ENCODE peak calls at places on chromosome 21, in ten cellular contexts. One of them, this sample, is unnamed.

GRCh38 chr21:39388038-39388810 is 39.3 kb upstream of the HMGN1 start:
- DNase-seq in caudate nucleus: peak
- DNase-seq in stimulated activated effector memory CD8-positive, alpha-beta T cell treated with anti-CD3 and anti-CD28 coated beads, Interleukin-12 subunit alpha, Interleukin-12 subunit beta, amount 100 ng/mL, for 72 hours: peak
- DNase-seq in AG08396: peak
- DNase-seq in GF-D8: peak
- DNase-seq in NCI-H1092: peak
- DNase-seq in stimulated activated CD4-positive, alpha-beta T cell treated with anti-CD3 and anti-CD28 coated beads, Interleukin-1b, Interleukin-23, amount 100 ng/mL, for 24 hours: peak
- DNase-seq in M059J: peak
- DNase-seq in NCI-H1436: peak
- DNase-seq in Peyer's patch: peak
- DNase-seq in this sample: peak

GRCh38 chr21:45543371-45543709 is 1.1 kb upstream of the SLC19A1 start:
- DNase-seq in caudate nucleus: no peak
- DNase-seq in stimulated activated effector memory CD8-positive, alpha-beta T cell treated with anti-CD3 and anti-CD28 coated beads, Interleukin-12 subunit alpha, Interleukin-12 subunit beta, amount 100 ng/mL, for 72 hours: peak
- DNase-seq in AG08396: no peak
- DNase-seq in GF-D8: no peak
- DNase-seq in NCI-H1092: no peak
- DNase-seq in stimulated activated CD4-positive, alpha-beta T cell treated with anti-CD3 and anti-CD28 coated beads, Interleukin-1b, Interleukin-23, amount 100 ng/mL, for 24 hours: no peak
- DNase-seq in M059J: no peak
- DNase-seq in NCI-H1436: no peak
- DNase-seq in Peyer's patch: no peak
- DNase-seq in this sample: no peak

GRCh38 chr21:46397211-46397905 is 61.3 kb upstream of the DIP2A start:
- DNase-seq in caudate nucleus: no peak
- DNase-seq in stimulated activated effector memory CD8-positive, alpha-beta T cell treated with anti-CD3 and anti-CD28 coated beads, Interleukin-12 subunit alpha, Interleukin-12 subunit beta, amount 100 ng/mL, for 72 hours: no peak
- DNase-seq in AG08396: no peak
- DNase-seq in GF-D8: no peak
- DNase-seq in NCI-H1092: no peak
- DNase-seq in stimulated activated CD4-positive, alpha-beta T cell treated with anti-CD3 and anti-CD28 coated beads, Interleukin-1b, Interleukin-23, amount 100 ng/mL, for 24 hours: no peak
- DNase-seq in M059J: no peak
- DNase-seq in NCI-H1436: no peak
- DNase-seq in Peyer's patch: no peak
- DNase-seq in this sample: no peak

GRCh38 chr21:38350681-38351080 is 93.9 kb downstream of the KCNJ15 start:
- DNase-seq in caudate nucleus: no peak
- DNase-seq in stimulated activated effector memory CD8-positive, alpha-beta T cell treated with anti-CD3 and anti-CD28 coated beads, Interleukin-12 subunit alpha, Interleukin-12 subunit beta, amount 100 ng/mL, for 72 hours: no peak
- DNase-seq in AG08396: no peak
- DNase-seq in GF-D8: no peak
- DNase-seq in NCI-H1092: no peak
- DNase-seq in stimulated activated CD4-positive, alpha-beta T cell treated with anti-CD3 and anti-CD28 coated beads, Interleukin-1b, Interleukin-23, amount 100 ng/mL, for 24 hours: no peak
- DNase-seq in M059J: peak
- DNase-seq in NCI-H1436: no peak
- DNase-seq in Peyer's patch: no peak
- DNase-seq in this sample: no peak

GRCh38 chr21:33543505-33544129 is 779 bp downstream of the SON start:
- DNase-seq in caudate nucleus: no peak
- DNase-seq in stimulated activated effector memory CD8-positive, alpha-beta T cell treated with anti-CD3 and anti-CD28 coated beads, Interleukin-12 subunit alpha, Interleukin-12 subunit beta, amount 100 ng/mL, for 72 hours: peak
- DNase-seq in AG08396: no peak
- DNase-seq in GF-D8: no peak
- DNase-seq in NCI-H1092: peak
- DNase-seq in stimulated activated CD4-positive, alpha-beta T cell treated with anti-CD3 and anti-CD28 coated beads, Interleukin-1b, Interleukin-23, amount 100 ng/mL, for 24 hours: peak
- DNase-seq in M059J: peak
- DNase-seq in NCI-H1436: peak
- DNase-seq in Peyer's patch: peak
- DNase-seq in this sample: no peak

GRCh38 chr21:33969600-33969999 is 54.0 kb upstream of the ATP5PO start:
- DNase-seq in caudate nucleus: no peak
- DNase-seq in stimulated activated effector memory CD8-positive, alpha-beta T cell treated with anti-CD3 and anti-CD28 coated beads, Interleukin-12 subunit alpha, Interleukin-12 subunit beta, amount 100 ng/mL, for 72 hours: no peak
- DNase-seq in AG08396: no peak
- DNase-seq in GF-D8: no peak
- DNase-seq in NCI-H1092: no peak
- DNase-seq in stimulated activated CD4-positive, alpha-beta T cell treated with anti-CD3 and anti-CD28 coated beads, Interleukin-1b, Interleukin-23, amount 100 ng/mL, for 24 hours: no peak
- DNase-seq in M059J: no peak
- DNase-seq in NCI-H1436: no peak
- DNase-seq in Peyer's patch: no peak
- DNase-seq in this sample: no peak

GRCh38 chr21:42781150-42781980 is 98.0 kb downstream of the WDR4 start:
- DNase-seq in caudate nucleus: no peak
- DNase-seq in stimulated activated effector memory CD8-positive, alpha-beta T cell treated with anti-CD3 and anti-CD28 coated beads, Interleukin-12 subunit alpha, Interleukin-12 subunit beta, amount 100 ng/mL, for 72 hours: no peak
- DNase-seq in AG08396: no peak
- DNase-seq in GF-D8: no peak
- DNase-seq in NCI-H1092: no peak
- DNase-seq in stimulated activated CD4-positive, alpha-beta T cell treated with anti-CD3 and anti-CD28 coated beads, Interleukin-1b, Interleukin-23, amount 100 ng/mL, for 24 hours: no peak
- DNase-seq in M059J: peak
- DNase-seq in NCI-H1436: peak
- DNase-seq in Peyer's patch: no peak
- DNase-seq in this sample: peak

GRCh38 chr21:17911628-17912027 is 92.5 kb upstream of the C21orf91 start:
- DNase-seq in caudate nucleus: no peak
- DNase-seq in stimulated activated effector memory CD8-positive, alpha-beta T cell treated with anti-CD3 and anti-CD28 coated beads, Interleukin-12 subunit alpha, Interleukin-12 subunit beta, amount 100 ng/mL, for 72 hours: no peak
- DNase-seq in AG08396: peak
- DNase-seq in GF-D8: no peak
- DNase-seq in NCI-H1092: no peak
- DNase-seq in stimulated activated CD4-positive, alpha-beta T cell treated with anti-CD3 and anti-CD28 coated beads, Interleukin-1b, Interleukin-23, amount 100 ng/mL, for 24 hours: no peak
- DNase-seq in M059J: peak
- DNase-seq in NCI-H1436: no peak
- DNase-seq in Peyer's patch: no peak
- DNase-seq in this sample: no peak

GRCh38 chr21:42777757-42778344 is 101.5 kb downstream of the WDR4 start:
- DNase-seq in caudate nucleus: no peak
- DNase-seq in stimulated activated effector memory CD8-positive, alpha-beta T cell treated with anti-CD3 and anti-CD28 coated beads, Interleukin-12 subunit alpha, Interleukin-12 subunit beta, amount 100 ng/mL, for 72 hours: no peak
- DNase-seq in AG08396: no peak
- DNase-seq in GF-D8: no peak
- DNase-seq in NCI-H1092: no peak
- DNase-seq in stimulated activated CD4-positive, alpha-beta T cell treated with anti-CD3 and anti-CD28 coated beads, Interleukin-1b, Interleukin-23, amount 100 ng/mL, for 24 hours: no peak
- DNase-seq in M059J: no peak
- DNase-seq in NCI-H1436: no peak
- DNase-seq in Peyer's patch: peak
- DNase-seq in this sample: no peak

GRCh38 chr21:31665397-31665796 is 5.9 kb downstream of the SOD1 start:
- DNase-seq in caudate nucleus: no peak
- DNase-seq in stimulated activated effector memory CD8-positive, alpha-beta T cell treated with anti-CD3 and anti-CD28 coated beads, Interleukin-12 subunit alpha, Interleukin-12 subunit beta, amount 100 ng/mL, for 72 hours: no peak
- DNase-seq in AG08396: no peak
- DNase-seq in GF-D8: peak
- DNase-seq in NCI-H1092: no peak
- DNase-seq in stimulated activated CD4-positive, alpha-beta T cell treated with anti-CD3 and anti-CD28 coated beads, Interleukin-1b, Interleukin-23, amount 100 ng/mL, for 24 hours: no peak
- DNase-seq in M059J: no peak
- DNase-seq in NCI-H1436: no peak
- DNase-seq in Peyer's patch: no peak
- DNase-seq in this sample: no peak

GRCh38 chr21:19400223-19400770 is 996.7 kb upstream of the TMPRSS15 start:
- DNase-seq in caudate nucleus: no peak
- DNase-seq in stimulated activated effector memory CD8-positive, alpha-beta T cell treated with anti-CD3 and anti-CD28 coated beads, Interleukin-12 subunit alpha, Interleukin-12 subunit beta, amount 100 ng/mL, for 72 hours: no peak
- DNase-seq in AG08396: no peak
- DNase-seq in GF-D8: no peak
- DNase-seq in NCI-H1092: no peak
- DNase-seq in stimulated activated CD4-positive, alpha-beta T cell treated with anti-CD3 and anti-CD28 coated beads, Interleukin-1b, Interleukin-23, amount 100 ng/mL, for 24 hours: no peak
- DNase-seq in M059J: no peak
- DNase-seq in NCI-H1436: no peak
- DNase-seq in Peyer's patch: no peak
- DNase-seq in this sample: no peak

GRCh38 chr21:31198575-31198974 is 145.5 kb downstream of the TIAM1 start:
- DNase-seq in caudate nucleus: no peak
- DNase-seq in stimulated activated effector memory CD8-positive, alpha-beta T cell treated with anti-CD3 and anti-CD28 coated beads, Interleukin-12 subunit alpha, Interleukin-12 subunit beta, amount 100 ng/mL, for 72 hours: no peak
- DNase-seq in AG08396: peak
- DNase-seq in GF-D8: no peak
- DNase-seq in NCI-H1092: peak
- DNase-seq in stimulated activated CD4-positive, alpha-beta T cell treated with anti-CD3 and anti-CD28 coated beads, Interleukin-1b, Interleukin-23, amount 100 ng/mL, for 24 hours: no peak
- DNase-seq in M059J: peak
- DNase-seq in NCI-H1436: peak
- DNase-seq in Peyer's patch: no peak
- DNase-seq in this sample: no peak

GRCh38 chr21:19607983-19608668 is 1204.5 kb upstream of the TMPRSS15 start:
- DNase-seq in caudate nucleus: no peak
- DNase-seq in stimulated activated effector memory CD8-positive, alpha-beta T cell treated with anti-CD3 and anti-CD28 coated beads, Interleukin-12 subunit alpha, Interleukin-12 subunit beta, amount 100 ng/mL, for 72 hours: no peak
- DNase-seq in AG08396: no peak
- DNase-seq in GF-D8: peak
- DNase-seq in NCI-H1092: peak
- DNase-seq in stimulated activated CD4-positive, alpha-beta T cell treated with anti-CD3 and anti-CD28 coated beads, Interleukin-1b, Interleukin-23, amount 100 ng/mL, for 24 hours: no peak
- DNase-seq in M059J: no peak
- DNase-seq in NCI-H1436: no peak
- DNase-seq in Peyer's patch: no peak
- DNase-seq in this sample: no peak

GRCh38 chr21:41786521-41786987 is 19.7 kb upstream of the RIPK4 start:
- DNase-seq in caudate nucleus: no peak
- DNase-seq in stimulated activated effector memory CD8-positive, alpha-beta T cell treated with anti-CD3 and anti-CD28 coated beads, Interleukin-12 subunit alpha, Interleukin-12 subunit beta, amount 100 ng/mL, for 72 hours: no peak
- DNase-seq in AG08396: no peak
- DNase-seq in GF-D8: no peak
- DNase-seq in NCI-H1092: no peak
- DNase-seq in stimulated activated CD4-positive, alpha-beta T cell treated with anti-CD3 and anti-CD28 coated beads, Interleukin-1b, Interleukin-23, amount 100 ng/mL, for 24 hours: no peak
- DNase-seq in M059J: peak
- DNase-seq in NCI-H1436: no peak
- DNase-seq in Peyer's patch: no peak
- DNase-seq in this sample: no peak

GRCh38 chr21:46667191-46667734 is 31.8 kb downstream of the PRMT2 start:
- DNase-seq in caudate nucleus: no peak
- DNase-seq in stimulated activated effector memory CD8-positive, alpha-beta T cell treated with anti-CD3 and anti-CD28 coated beads, Interleukin-12 subunit alpha, Interleukin-12 subunit beta, amount 100 ng/mL, for 72 hours: no peak
- DNase-seq in AG08396: peak
- DNase-seq in GF-D8: no peak
- DNase-seq in NCI-H1092: no peak
- DNase-seq in stimulated activated CD4-positive, alpha-beta T cell treated with anti-CD3 and anti-CD28 coated beads, Interleukin-1b, Interleukin-23, amount 100 ng/mL, for 24 hours: peak
- DNase-seq in M059J: no peak
- DNase-seq in NCI-H1436: peak
- DNase-seq in Peyer's patch: no peak
- DNase-seq in this sample: peak

GRCh38 chr21:36858320-36858957 is 108.0 kb downstream of the HLCS start:
- DNase-seq in caudate nucleus: no peak
- DNase-seq in stimulated activated effector memory CD8-positive, alpha-beta T cell treated with anti-CD3 and anti-CD28 coated beads, Interleukin-12 subunit alpha, Interleukin-12 subunit beta, amount 100 ng/mL, for 72 hours: no peak
- DNase-seq in AG08396: no peak
- DNase-seq in GF-D8: no peak
- DNase-seq in NCI-H1092: no peak
- DNase-seq in stimulated activated CD4-positive, alpha-beta T cell treated with anti-CD3 and anti-CD28 coated beads, Interleukin-1b, Interleukin-23, amount 100 ng/mL, for 24 hours: no peak
- DNase-seq in M059J: no peak
- DNase-seq in NCI-H1436: no peak
- DNase-seq in Peyer's patch: no peak
- DNase-seq in this sample: no peak

GRCh38 chr21:45209685-45210284 is 77.9 kb downstream of the POFUT2 start:
- DNase-seq in caudate nucleus: no peak
- DNase-seq in stimulated activated effector memory CD8-positive, alpha-beta T cell treated with anti-CD3 and anti-CD28 coated beads, Interleukin-12 subunit alpha, Interleukin-12 subunit beta, amount 100 ng/mL, for 72 hours: no peak
- DNase-seq in AG08396: no peak
- DNase-seq in GF-D8: no peak
- DNase-seq in NCI-H1092: no peak
- DNase-seq in stimulated activated CD4-positive, alpha-beta T cell treated with anti-CD3 and anti-CD28 coated beads, Interleukin-1b, Interleukin-23, amount 100 ng/mL, for 24 hours: no peak
- DNase-seq in M059J: no peak
- DNase-seq in NCI-H1436: no peak
- DNase-seq in Peyer's patch: no peak
- DNase-seq in this sample: no peak

GRCh38 chr21:43357708-43358430 is 69.1 kb downstream of the SIK1 start:
- DNase-seq in caudate nucleus: no peak
- DNase-seq in stimulated activated effector memory CD8-positive, alpha-beta T cell treated with anti-CD3 and anti-CD28 coated beads, Interleukin-12 subunit alpha, Interleukin-12 subunit beta, amount 100 ng/mL, for 72 hours: no peak
- DNase-seq in AG08396: no peak
- DNase-seq in GF-D8: no peak
- DNase-seq in NCI-H1092: no peak
- DNase-seq in stimulated activated CD4-positive, alpha-beta T cell treated with anti-CD3 and anti-CD28 coated beads, Interleukin-1b, Interleukin-23, amount 100 ng/mL, for 24 hours: no peak
- DNase-seq in M059J: no peak
- DNase-seq in NCI-H1436: no peak
- DNase-seq in Peyer's patch: no peak
- DNase-seq in this sample: no peak

GRCh38 chr21:43766734-43767497 is 9.2 kb downstream of the CSTB start:
- DNase-seq in caudate nucleus: no peak
- DNase-seq in stimulated activated effector memory CD8-positive, alpha-beta T cell treated with anti-CD3 and anti-CD28 coated beads, Interleukin-12 subunit alpha, Interleukin-12 subunit beta, amount 100 ng/mL, for 72 hours: no peak
- DNase-seq in AG08396: no peak
- DNase-seq in GF-D8: no peak
- DNase-seq in NCI-H1092: no peak
- DNase-seq in stimulated activated CD4-positive, alpha-beta T cell treated with anti-CD3 and anti-CD28 coated beads, Interleukin-1b, Interleukin-23, amount 100 ng/mL, for 24 hours: no peak
- DNase-seq in M059J: no peak
- DNase-seq in NCI-H1436: no peak
- DNase-seq in Peyer's patch: no peak
- DNase-seq in this sample: peak

GRCh38 chr21:29334717-29335428 is 36.2 kb downstream of the BACH1 start:
- DNase-seq in caudate nucleus: no peak
- DNase-seq in stimulated activated effector memory CD8-positive, alpha-beta T cell treated with anti-CD3 and anti-CD28 coated beads, Interleukin-12 subunit alpha, Interleukin-12 subunit beta, amount 100 ng/mL, for 72 hours: no peak
- DNase-seq in AG08396: no peak
- DNase-seq in GF-D8: peak
- DNase-seq in NCI-H1092: no peak
- DNase-seq in stimulated activated CD4-positive, alpha-beta T cell treated with anti-CD3 and anti-CD28 coated beads, Interleukin-1b, Interleukin-23, amount 100 ng/mL, for 24 hours: no peak
- DNase-seq in M059J: peak
- DNase-seq in NCI-H1436: no peak
- DNase-seq in Peyer's patch: no peak
- DNase-seq in this sample: no peak

GRCh38 chr21:27149034-27149433 is 182.1 kb upstream of the ADAMTS5 start:
- DNase-seq in caudate nucleus: no peak
- DNase-seq in stimulated activated effector memory CD8-positive, alpha-beta T cell treated with anti-CD3 and anti-CD28 coated beads, Interleukin-12 subunit alpha, Interleukin-12 subunit beta, amount 100 ng/mL, for 72 hours: no peak
- DNase-seq in AG08396: peak
- DNase-seq in GF-D8: no peak
- DNase-seq in NCI-H1092: no peak
- DNase-seq in stimulated activated CD4-positive, alpha-beta T cell treated with anti-CD3 and anti-CD28 coated beads, Interleukin-1b, Interleukin-23, amount 100 ng/mL, for 24 hours: no peak
- DNase-seq in M059J: no peak
- DNase-seq in NCI-H1436: no peak
- DNase-seq in Peyer's patch: no peak
- DNase-seq in this sample: no peak

GRCh38 chr21:42829954-42830353 is 49.4 kb downstream of the WDR4 start:
- DNase-seq in caudate nucleus: no peak
- DNase-seq in stimulated activated effector memory CD8-positive, alpha-beta T cell treated with anti-CD3 and anti-CD28 coated beads, Interleukin-12 subunit alpha, Interleukin-12 subunit beta, amount 100 ng/mL, for 72 hours: no peak
- DNase-seq in AG08396: no peak
- DNase-seq in GF-D8: no peak
- DNase-seq in NCI-H1092: no peak
- DNase-seq in stimulated activated CD4-positive, alpha-beta T cell treated with anti-CD3 and anti-CD28 coated beads, Interleukin-1b, Interleukin-23, amount 100 ng/mL, for 24 hours: no peak
- DNase-seq in M059J: no peak
- DNase-seq in NCI-H1436: no peak
- DNase-seq in Peyer's patch: peak
- DNase-seq in this sample: no peak

GRCh38 chr21:45378258-45378966 is 26.6 kb upstream of the COL18A1 start:
- DNase-seq in caudate nucleus: no peak
- DNase-seq in stimulated activated effector memory CD8-positive, alpha-beta T cell treated with anti-CD3 and anti-CD28 coated beads, Interleukin-12 subunit alpha, Interleukin-12 subunit beta, amount 100 ng/mL, for 72 hours: no peak
- DNase-seq in AG08396: peak
- DNase-seq in GF-D8: no peak
- DNase-seq in NCI-H1092: no peak
- DNase-seq in stimulated activated CD4-positive, alpha-beta T cell treated with anti-CD3 and anti-CD28 coated beads, Interleukin-1b, Interleukin-23, amount 100 ng/mL, for 24 hours: no peak
- DNase-seq in M059J: peak
- DNase-seq in NCI-H1436: no peak
- DNase-seq in Peyer's patch: no peak
- DNase-seq in this sample: no peak

GRCh38 chr21:46188226-46189212 is 4.3 kb upstream of the SPATC1L start:
- DNase-seq in caudate nucleus: no peak
- DNase-seq in stimulated activated effector memory CD8-positive, alpha-beta T cell treated with anti-CD3 and anti-CD28 coated beads, Interleukin-12 subunit alpha, Interleukin-12 subunit beta, amount 100 ng/mL, for 72 hours: no peak
- DNase-seq in AG08396: peak
- DNase-seq in GF-D8: no peak
- DNase-seq in NCI-H1092: no peak
- DNase-seq in stimulated activated CD4-positive, alpha-beta T cell treated with anti-CD3 and anti-CD28 coated beads, Interleukin-1b, Interleukin-23, amount 100 ng/mL, for 24 hours: no peak
- DNase-seq in M059J: peak
- DNase-seq in NCI-H1436: no peak
- DNase-seq in Peyer's patch: peak
- DNase-seq in this sample: peak

GRCh38 chr21:20570824-20571232 is 427.4 kb upstream of the NCAM2 start:
- DNase-seq in caudate nucleus: no peak
- DNase-seq in stimulated activated effector memory CD8-positive, alpha-beta T cell treated with anti-CD3 and anti-CD28 coated beads, Interleukin-12 subunit alpha, Interleukin-12 subunit beta, amount 100 ng/mL, for 72 hours: no peak
- DNase-seq in AG08396: no peak
- DNase-seq in GF-D8: no peak
- DNase-seq in NCI-H1092: no peak
- DNase-seq in stimulated activated CD4-positive, alpha-beta T cell treated with anti-CD3 and anti-CD28 coated beads, Interleukin-1b, Interleukin-23, amount 100 ng/mL, for 24 hours: no peak
- DNase-seq in M059J: no peak
- DNase-seq in NCI-H1436: no peak
- DNase-seq in Peyer's patch: no peak
- DNase-seq in this sample: no peak

GRCh38 chr21:33255404-33255803 is 10.8 kb upstream of the IL10RB start:
- DNase-seq in caudate nucleus: no peak
- DNase-seq in stimulated activated effector memory CD8-positive, alpha-beta T cell treated with anti-CD3 and anti-CD28 coated beads, Interleukin-12 subunit alpha, Interleukin-12 subunit beta, amount 100 ng/mL, for 72 hours: no peak
- DNase-seq in AG08396: no peak
- DNase-seq in GF-D8: no peak
- DNase-seq in NCI-H1092: no peak
- DNase-seq in stimulated activated CD4-positive, alpha-beta T cell treated with anti-CD3 and anti-CD28 coated beads, Interleukin-1b, Interleukin-23, amount 100 ng/mL, for 24 hours: no peak
- DNase-seq in M059J: no peak
- DNase-seq in NCI-H1436: no peak
- DNase-seq in Peyer's patch: no peak
- DNase-seq in this sample: no peak

GRCh38 chr21:35738342-35738961 is 321.9 kb downstream of the SETD4 start:
- DNase-seq in caudate nucleus: no peak
- DNase-seq in stimulated activated effector memory CD8-positive, alpha-beta T cell treated with anti-CD3 and anti-CD28 coated beads, Interleukin-12 subunit alpha, Interleukin-12 subunit beta, amount 100 ng/mL, for 72 hours: no peak
- DNase-seq in AG08396: peak
- DNase-seq in GF-D8: no peak
- DNase-seq in NCI-H1092: no peak
- DNase-seq in stimulated activated CD4-positive, alpha-beta T cell treated with anti-CD3 and anti-CD28 coated beads, Interleukin-1b, Interleukin-23, amount 100 ng/mL, for 24 hours: no peak
- DNase-seq in M059J: peak
- DNase-seq in NCI-H1436: no peak
- DNase-seq in Peyer's patch: no peak
- DNase-seq in this sample: no peak

GRCh38 chr21:45982256-45982757 is 737 bp downstream of the COL6A1 start:
- DNase-seq in caudate nucleus: no peak
- DNase-seq in stimulated activated effector memory CD8-positive, alpha-beta T cell treated with anti-CD3 and anti-CD28 coated beads, Interleukin-12 subunit alpha, Interleukin-12 subunit beta, amount 100 ng/mL, for 72 hours: no peak
- DNase-seq in AG08396: no peak
- DNase-seq in GF-D8: no peak
- DNase-seq in NCI-H1092: no peak
- DNase-seq in stimulated activated CD4-positive, alpha-beta T cell treated with anti-CD3 and anti-CD28 coated beads, Interleukin-1b, Interleukin-23, amount 100 ng/mL, for 24 hours: no peak
- DNase-seq in M059J: peak
- DNase-seq in NCI-H1436: no peak
- DNase-seq in Peyer's patch: no peak
- DNase-seq in this sample: no peak